ENCODE peak calls at places on chromosome 19, in seven cellular contexts. H is CD8-positive, alpha-beta T cell; F is dorsolateral prefrontal cortex; E is choroid plexus epithelial cell; C is aorta; U is gastrocnemius medialis; M is fibroblast of pulmonary artery. W is an unnamed sample.

GRCh38 chr19:56105090-56105701 is 15.9 kb downstream of the ZNF787 start:
- DNase-seq in H (peak), F (peak), E (peak), C (peak), U (peak), M (peak), W (no peak)

GRCh38 chr19:9498183-9498902 is at the start of gene ZNF560:
- DNase-seq in H (no peak), F (no peak), E (peak), C (no peak), U (no peak), M (peak), W (no peak)

GRCh38 chr19:18915639-18916038 is 3.5 kb downstream of the COPE start:
- DNase-seq in H (no peak), F (peak), E (peak), C (no peak), U (no peak), M (peak), W (peak)

GRCh38 chr19:2546128-2547032 is 70.5 kb downstream of the GADD45B start:
- DNase-seq in H (no peak), F (peak), E (no peak), C (peak), U (peak), M (no peak), W (no peak)

GRCh38 chr19:2600914-2601870 is 101.3 kb downstream of the GNG7 start:
- DNase-seq in H (no peak), F (no peak), E (no peak), C (peak), U (no peak), M (no peak), W (no peak)

GRCh38 chr19:33988601-33989000 is 183.7 kb upstream of the LSM14A start:
- DNase-seq in H (no peak), F (no peak), E (peak), C (no peak), U (no peak), M (no peak), W (no peak)

GRCh38 chr19:52749780-52750179 is 14.9 kb upstream of the ZNF611 start:
- DNase-seq in H (no peak), F (no peak), E (no peak), C (no peak), U (no peak), M (no peak), W (no peak)

GRCh38 chr19:38900220-38900629 is 456 bp downstream of the NFKBIB start:
- DNase-seq in H (no peak), F (no peak), E (no peak), C (no peak), U (no peak), M (no peak), W (no peak)

GRCh38 chr19:10565028-10565566 is 713 bp downstream of the KRI1 start:
- DNase-seq in H (peak), F (no peak), E (peak), C (no peak), U (no peak), M (peak), W (peak)

GRCh38 chr19:31350693-31351211 is 1.5 kb upstream of the TSHZ3 start:
- DNase-seq in H (no peak), F (no peak), E (peak), C (peak), U (no peak), M (peak), W (peak)

GRCh38 chr19:16527971-16528521 is 14.2 kb downstream of the CHERP start:
- DNase-seq in H (peak), F (no peak), E (peak), C (no peak), U (no peak), M (peak), W (peak)

GRCh38 chr19:55304279-55304978 is 20.6 kb downstream of the BRSK1 start:
- DNase-seq in H (no peak), F (no peak), E (peak), C (no peak), U (no peak), M (no peak), W (no peak)

GRCh38 chr19:11692127-11692790 is 46.5 kb downstream of the ZNF823 start:
- DNase-seq in H (no peak), F (no peak), E (no peak), C (no peak), U (no peak), M (no peak), W (no peak)

GRCh38 chr19:6743714-6744380 is 4.4 kb downstream of the TRIP10 start:
- DNase-seq in H (no peak), F (no peak), E (peak), C (no peak), U (no peak), M (peak), W (no peak)

GRCh38 chr19:35487821-35488220 is 2.4 kb downstream of the KRTDAP start:
- DNase-seq in H (no peak), F (no peak), E (no peak), C (peak), U (no peak), M (no peak), W (no peak)

GRCh38 chr19:3697671-3698385 is 2.4 kb downstream of the PIP5K1C start:
- DNase-seq in H (no peak), F (no peak), E (no peak), C (peak), U (no peak), M (no peak), W (no peak)
- H3K4me3 ChIP-seq in H (no peak), F (peak), E (no peak), C (no peak), U (peak), M (no peak), W (peak)

GRCh38 chr19:1469200-1469935 is 9.6 kb downstream of the C19orf25 start:
- DNase-seq in H (no peak), F (no peak), E (no peak), C (no peak), U (no peak), M (no peak), W (no peak)
- H3K4me3 ChIP-seq in H (peak), F (no peak), E (no peak), C (no peak), U (peak), M (no peak), W (no peak)

GRCh38 chr19:58439576-58440554 is at the start of gene ZNF132:
- DNase-seq in H (peak), F (peak), E (peak), C (peak), U (peak), M (peak), W (peak)
- H3K4me3 ChIP-seq in H (peak), F (peak), E (peak), C (peak), U (peak), M (peak), W (peak)

DNA sequence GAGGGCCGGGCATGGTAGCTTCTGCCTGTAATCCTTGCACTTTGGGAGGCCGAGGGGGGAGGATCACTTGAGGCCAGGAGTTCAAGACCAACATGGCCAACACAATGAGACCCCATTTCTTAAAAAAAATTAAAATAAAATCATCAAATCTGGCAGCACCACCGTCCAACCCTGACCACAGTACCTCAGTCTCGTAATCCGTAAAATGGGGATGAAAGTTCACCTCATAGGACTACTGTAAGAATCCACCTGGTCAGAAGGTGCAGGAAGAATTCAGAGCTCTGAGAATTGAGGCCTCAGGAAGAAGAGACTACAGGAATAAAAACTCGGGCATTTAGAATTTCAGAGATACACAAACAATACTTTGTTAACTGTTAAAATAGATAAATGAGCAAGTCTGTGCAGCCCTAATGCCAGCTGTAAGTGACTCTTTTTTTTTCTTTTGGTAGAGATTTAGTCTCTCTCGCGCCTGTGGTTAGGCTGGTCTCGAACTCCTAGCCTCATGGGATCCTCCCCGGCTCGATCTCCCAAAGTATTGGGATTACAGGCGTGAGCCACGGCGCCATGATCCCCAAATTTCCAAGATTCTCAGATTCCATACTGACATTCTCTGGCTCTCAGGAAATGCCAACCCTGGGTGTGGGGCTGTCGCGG is 2.9 kb downstream of the PPP1R13L start:
- DNase-seq in H (no peak), F (no peak), E (no peak), C (no peak), U (no peak), M (peak), W (no peak)
- H3K4me3 ChIP-seq in H (no peak), F (no peak), E (no peak), C (no peak), U (no peak), M (no peak), W (no peak)

GRCh38 chr19:13952154-13953020 is at the start of gene DCAF15:
- DNase-seq in H (peak), F (peak), E (peak), C (peak), U (peak), M (peak), W (peak)

GRCh38 chr19:13953021-13953531 is 767 bp downstream of the DCAF15 start:
- DNase-seq in H (no peak), F (no peak), E (peak), C (peak), U (no peak), M (peak), W (peak)

GRCh38 chr19:13954185-13954584 is 1.9 kb downstream of the DCAF15 start:
- DNase-seq in H (no peak), F (no peak), E (no peak), C (peak), U (no peak), M (no peak), W (no peak)

GRCh38 chr19:13951043-13951442 is 1.3 kb upstream of the DCAF15 start:
- DNase-seq in H (no peak), F (no peak), E (no peak), C (no peak), U (no peak), M (no peak), W (no peak)

DNA sequence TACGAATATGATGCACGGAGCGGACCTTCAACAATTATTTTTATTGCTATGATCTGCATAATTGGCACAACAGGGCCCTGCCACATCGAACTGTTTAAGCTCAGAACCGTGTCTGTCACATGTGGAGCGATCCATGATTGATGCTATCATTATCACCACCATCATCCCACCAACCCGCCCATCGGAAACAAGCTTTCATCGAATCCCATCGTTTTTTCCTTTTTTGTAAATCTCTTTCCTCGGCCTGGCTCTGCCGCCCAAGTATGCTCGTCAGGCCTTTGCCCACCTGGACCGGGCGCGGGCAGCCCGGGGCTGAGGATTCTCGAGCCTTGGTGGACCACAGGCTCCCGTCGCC is 533 bp upstream of the DCAF15 start:
- DNase-seq in H (no peak), F (no peak), E (no peak), C (no peak), U (no peak), M (no peak), W (no peak)
- H3K4me3 ChIP-seq in H (peak), F (peak), E (peak), C (no peak), U (peak), M (peak), W (peak)

DNA sequence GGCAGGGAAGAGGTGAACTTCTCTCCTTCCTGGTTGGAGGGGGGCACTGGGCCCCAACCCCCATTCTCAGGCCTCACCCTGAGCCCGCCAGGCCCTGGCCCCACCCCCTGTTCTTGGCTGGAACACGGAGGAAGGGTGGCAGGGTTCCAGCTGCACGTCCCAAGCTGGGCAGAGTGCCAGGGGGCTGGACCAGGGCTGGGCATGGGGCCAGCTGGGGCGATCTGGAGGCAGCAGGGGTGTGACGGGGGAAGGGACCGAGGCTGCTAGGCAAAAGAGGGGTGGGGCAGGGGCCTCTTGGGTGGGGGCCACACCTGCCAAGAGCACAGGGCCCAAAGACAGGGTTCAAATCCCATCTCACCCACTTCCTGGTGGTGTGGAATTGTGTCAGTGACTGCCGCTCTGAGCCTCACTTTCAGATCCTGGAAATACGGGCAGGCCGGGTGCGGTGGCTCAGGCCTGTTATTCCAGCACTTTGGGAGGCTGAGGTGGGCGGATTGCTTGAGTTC is 2.2 kb downstream of the HIF3A start:
- DNase-seq in H (no peak), F (peak), E (peak), C (peak), U (peak), M (peak), W (peak)
- H3K4me3 ChIP-seq in H (no peak), F (peak), E (peak), C (no peak), U (peak), M (peak), W (peak)

DNA sequence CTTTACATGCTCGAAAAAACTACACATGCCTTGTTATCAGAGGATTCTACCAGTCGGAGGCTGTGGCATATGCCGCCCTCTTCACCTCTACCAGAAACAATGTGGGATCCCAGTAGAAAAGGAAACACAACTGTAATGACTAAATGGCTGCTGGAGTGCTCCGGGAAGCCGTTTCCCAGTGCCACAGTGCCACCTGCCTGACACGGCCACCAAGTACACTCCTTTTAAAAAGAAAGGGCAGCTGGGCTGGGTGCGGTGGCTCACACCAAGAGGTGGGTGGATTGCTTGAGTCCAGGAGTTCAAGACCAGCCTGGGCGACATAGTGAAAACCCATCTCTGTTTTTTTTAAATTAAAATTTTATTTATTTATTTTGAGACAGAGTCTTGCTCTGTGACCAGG is 67.3 kb downstream of the TRPM4 start:
- DNase-seq in H (no peak), F (peak), E (peak), C (no peak), U (no peak), M (peak), W (peak)
- H3K4me3 ChIP-seq in H (no peak), F (no peak), E (no peak), C (no peak), U (no peak), M (no peak), W (no peak)